ENCODE peak calls at places on chromosome 12, in five cellular contexts. N is GM10248, R is GM23338, S is heart left ventricle, E is mesothelial cell of epicardium. C is an unnamed sample.

GRCh38 chr12:50234347-50234746 is 49.0 kb downstream of the LIMA1 start:
- DNase-seq in S (no peak), E (no peak), N (no peak), R (peak; percentile 27), C (no peak)

GRCh38 chr12:107774349-107775029 is at the start of gene ASCL4:
- DNase-seq in E (no peak), S (no peak), N (no peak), R (peak; percentile 27), C (no peak)

GRCh38 chr12:67957383-67957782 is 31.9 kb upstream of the IFNG-AS1 start:
- DNase-seq in R (no peak), E (no peak), N (no peak), S (no peak), C (no peak)

GRCh38 chr12:124279846-124280360 is 15.0 kb upstream of the RFLNA start:
- DNase-seq in R (no peak), S (no peak), N (no peak), E (no peak), C (no peak)

GRCh38 chr12:123063535-123063934 is 83.1 kb downstream of the ARL6IP4 start:
- DNase-seq in N (peak; percentile 49), S (no peak), E (no peak), R (peak; percentile 89), C (no peak)

GRCh38 chr12:74988156-74988555 is 221.5 kb downstream of the KCNC2 start:
- DNase-seq in R (no peak), S (no peak), E (no peak), N (no peak), C (no peak)

GRCh38 chr12:132266370-132266769 is 63.0 kb downstream of the GALNT9 start:
- DNase-seq in R (no peak), N (no peak), E (no peak), S (no peak), C (no peak)

GRCh38 chr12:65823481-65824313 is 586 bp upstream of the HMGA2 start:
- DNase-seq in S (no peak), E (peak; percentile 60), N (peak; percentile 26), R (peak; percentile 89), C (peak; percentile 44)

GRCh38 chr12:68891141-68891540 is 41.8 kb downstream of the CPM start:
- DNase-seq in N (no peak), R (no peak), S (no peak), E (no peak), C (no peak)

GRCh38 chr12:121767525-121768016 is 25.9 kb downstream of the RHOF start:
- DNase-seq in R (no peak), N (no peak), E (no peak), S (peak; percentile 82), C (no peak)

GRCh38 chr12:38268612-38269011 is 48.0 kb upstream of the ALG10B start:
- DNase-seq in E (no peak), N (no peak), S (no peak), R (no peak), C (no peak)

GRCh38 chr12:100752841-100753240 is 41.7 kb upstream of the ANO4 start:
- DNase-seq in S (no peak), R (no peak), N (no peak), E (no peak), C (no peak)

GRCh38 chr12:219891-220352 is 6.0 kb upstream of the SLC6A12 start:
- DNase-seq in E (no peak), S (peak; percentile 44), R (peak; percentile 96), N (peak; percentile 71), C (peak; percentile 88)

GRCh38 chr12:100955139-100955538 is 160.6 kb downstream of the ANO4 start:
- DNase-seq in N (no peak), E (no peak), S (no peak), R (peak; percentile 57), C (no peak)

GRCh38 chr12:49959570-49960473 is 1.9 kb upstream of the AQP5 start:
- DNase-seq in E (no peak), S (peak; percentile 21), R (peak; percentile 94), N (no peak), C (no peak)

GRCh38 chr12:65795453-65795852 is 28.8 kb upstream of the HMGA2 start:
- DNase-seq in R (no peak), E (no peak), S (no peak), N (no peak), C (no peak)

GRCh38 chr12:52655720-52656124 is 3.7 kb upstream of the KRT2 start:
- DNase-seq in S (no peak), E (no peak), N (no peak), R (no peak), C (no peak)

GRCh38 chr12:4817813-4818212 is 91.9 kb upstream of the KCNA1 start:
- DNase-seq in S (peak; percentile 69), E (no peak), R (no peak), N (no peak), C (no peak)

GRCh38 chr12:124837958-124838803 is 25.5 kb downstream of the SCARB1 start:
- DNase-seq in R (no peak), S (peak; percentile 88), E (no peak), N (no peak), C (no peak)

GRCh38 chr12:65093571-65093970 is 27.5 kb downstream of the WIF1 start:
- DNase-seq in R (no peak), S (no peak), N (no peak), E (no peak), C (no peak)

GRCh38 chr12:100499416-100499815 is 25.8 kb downstream of the NR1H4 start:
- DNase-seq in N (no peak), E (no peak), R (no peak), S (no peak), C (no peak)

GRCh38 chr12:40587416-40587815 is 104.8 kb upstream of the CNTN1 start:
- DNase-seq in E (no peak), N (no peak), R (no peak), S (no peak), C (no peak)

GRCh38 chr12:92859650-92860386 is 69.3 kb downstream of the EEA1 start:
- DNase-seq in N (no peak), R (no peak), E (no peak), S (no peak), C (no peak)

GRCh38 chr12:21918456-21918855 is 22.8 kb downstream of the ABCC9 start:
- DNase-seq in R (no peak), N (no peak), E (no peak), S (no peak), C (no peak)

GRCh38 chr12:50932787-50933280 is 19.5 kb upstream of the HIGD1C start:
- DNase-seq in E (no peak), S (no peak), R (no peak), N (no peak), C (no peak)

GRCh38 chr12:59403259-59403932 is 192.4 kb upstream of the SLC16A7 start:
- DNase-seq in R (peak; percentile 81), S (peak; percentile 32), E (no peak), N (peak; percentile 9), C (no peak)

GRCh38 chr12:57175428-57176138 is 28.2 kb upstream of the LRP1-AS start:
- DNase-seq in R (peak; percentile 94), S (peak; percentile 82), E (peak; percentile 46), N (peak; percentile 77), C (peak; percentile 78)

GRCh38 chr12:132218915-132219314 is 74.7 kb downstream of the NOC4L start:
- DNase-seq in R (peak; percentile 71), N (peak; percentile 48), E (no peak), S (no peak), C (no peak)

GRCh38 chr12:109737111-109737510 is 23.5 kb downstream of the FAM222A start:
- DNase-seq in S (peak; percentile 11), R (no peak), N (no peak), E (peak; percentile 8), C (peak; percentile 22)

GRCh38 chr12:132827763-132828703 is 636 bp downstream of the GOLGA3 start:
- DNase-seq in S (peak; percentile 38), N (peak; percentile 57), E (no peak), R (peak; percentile 24), C (peak; percentile 53)

GRCh38 chr12:108955225-108955835 is 65.5 kb downstream of the SVOP start:
- DNase-seq in E (no peak), S (peak; percentile 73), N (no peak), R (no peak), C (no peak)

GRCh38 chr12:16300222-16300621 is 22.7 kb upstream of the SLC15A5 start:
- DNase-seq in N (no peak), S (no peak), R (peak; percentile 40), E (no peak), C (no peak)

DNA sequence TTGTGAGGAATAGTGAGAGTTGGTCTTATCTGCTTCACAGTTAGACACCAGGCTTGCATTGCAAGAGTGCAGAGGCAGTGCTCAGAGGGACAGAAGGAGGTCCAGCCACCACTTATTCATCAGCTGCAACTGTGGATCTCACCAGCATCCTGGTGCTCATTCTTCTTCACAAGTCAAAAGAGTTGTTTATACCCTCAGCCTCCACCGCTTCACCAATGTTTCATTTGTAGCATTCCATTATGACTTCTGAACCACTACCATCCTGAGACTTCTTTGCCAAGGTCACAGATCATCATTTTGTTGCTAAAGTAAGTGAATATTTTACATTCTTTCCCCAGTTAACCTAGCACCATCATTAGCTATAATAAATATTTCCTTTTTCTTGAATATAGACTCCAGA is 230.5 kb upstream of the KITLG start:
- DNase-seq in R (no peak), E (no peak), S (no peak), N (no peak), C (no peak)
- TF ChIP-seq CTCF in R (no peak), E (no peak), S (no peak), N (no peak), C (no peak)

DNA sequence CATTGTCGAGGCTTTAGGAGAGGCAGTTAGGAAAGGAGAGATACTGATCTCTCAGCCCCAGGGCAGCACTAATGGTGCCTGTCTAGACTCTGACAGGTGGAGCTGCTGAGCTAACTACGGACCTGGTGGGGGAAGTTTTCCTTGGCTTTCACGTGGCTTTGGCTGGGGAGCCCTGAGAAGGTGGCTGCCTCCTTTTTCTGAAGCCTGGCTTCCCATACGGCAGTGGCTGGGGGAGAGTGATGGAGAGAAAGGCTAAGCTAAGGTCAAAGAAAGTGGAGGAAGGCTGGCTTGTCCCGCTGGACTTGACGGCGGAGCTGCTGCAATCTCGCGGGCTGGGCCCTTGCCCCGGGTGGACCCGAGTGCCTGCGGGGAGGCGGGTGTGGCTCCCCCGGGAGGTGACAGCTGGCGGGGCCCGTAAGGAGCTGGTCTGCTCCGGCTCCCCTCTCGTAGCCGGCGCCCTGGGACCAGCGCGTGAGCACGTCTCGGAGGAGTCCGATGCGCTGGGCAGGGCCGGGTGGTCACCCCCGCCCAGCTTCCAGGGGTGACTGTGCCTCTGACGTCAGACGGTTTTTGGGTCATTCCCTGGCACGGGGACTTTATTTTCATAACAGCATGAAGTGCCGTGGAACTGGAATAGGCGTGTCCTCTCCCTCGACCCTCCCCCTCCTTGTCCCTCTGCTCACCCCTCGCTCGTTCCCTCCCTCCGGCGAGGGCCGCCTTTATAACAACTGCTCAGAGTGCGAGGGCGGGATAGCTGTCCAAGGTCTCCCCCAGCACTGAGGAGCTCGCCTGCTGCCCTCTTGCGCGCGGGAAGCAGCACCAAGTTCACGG is at the start of gene GPRC5A:
- DNase-seq in N (peak; percentile 47), R (peak; percentile 79), S (peak; percentile 85), E (peak; percentile 61), C (peak; percentile 87)
- TF ChIP-seq CTCF in N (peak; percentile 28), R (no peak), S (peak; percentile 9), E (no peak), C (no peak)

DNA sequence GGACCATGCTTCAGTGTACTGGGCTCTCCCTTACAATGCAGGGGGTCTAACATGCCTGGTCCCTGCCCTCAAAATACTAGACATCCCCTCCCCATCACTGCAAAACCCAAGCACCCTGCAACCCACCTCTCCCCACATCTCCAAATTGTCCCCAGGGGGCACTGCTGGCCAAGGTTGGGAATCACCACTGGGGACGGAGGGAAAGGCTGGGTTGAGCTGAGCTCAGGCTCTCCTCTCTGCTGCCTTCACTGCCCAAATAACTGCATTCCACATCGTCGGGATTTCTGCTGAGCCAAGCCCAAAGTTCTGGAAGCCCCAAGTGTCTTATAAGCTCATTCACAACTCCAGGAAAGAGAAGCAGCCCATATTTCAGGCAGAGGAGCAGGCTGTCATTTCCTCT is 69.6 kb downstream of the NT5DC3 start:
- DNase-seq in S (no peak), E (no peak), R (peak; percentile 82), N (no peak), C (no peak)
- TF ChIP-seq CTCF in S (peak; percentile 39), E (no peak), R (peak; percentile 67), N (peak; percentile 39), C (peak; percentile 72)

GRCh38 chr12:3421599-3421998 is 69.4 kb upstream of the PRMT8 start:
- DNase-seq in N (no peak), R (peak; percentile 63), E (no peak), S (no peak), C (no peak)
- TF ChIP-seq CTCF in N (no peak), R (no peak), E (no peak), S (no peak), C (no peak)